ENCODE peak calls at places on chromosomes 12 and 14, in four cellular contexts. One of them, this sample, is unnamed.

GRCh38 chr12:12172106-12172511 is 94.7 kb downstream of the LRP6 start:
- DNase-seq in colonic mucosa: no peak
- DNase-seq in EL: peak
- DNase-seq in NCI-H1694: no peak
- DNase-seq in this sample: no peak

GRCh38 chr14:99436247-99437180 is 44.1 kb downstream of the SETD3 start:
- DNase-seq in colonic mucosa: no peak
- DNase-seq in EL: no peak
- DNase-seq in NCI-H1694: no peak
- DNase-seq in this sample: no peak

GRCh38 chr12:95231190-95231589 is 13.6 kb downstream of the VEZT start:
- DNase-seq in colonic mucosa: no peak
- DNase-seq in EL: peak
- DNase-seq in NCI-H1694: no peak
- DNase-seq in this sample: no peak

GRCh38 chr12:52847335-52848102 is 1.3 kb downstream of the KRT78 start:
- DNase-seq in colonic mucosa: no peak
- DNase-seq in EL: peak
- DNase-seq in NCI-H1694: peak
- DNase-seq in this sample: no peak

GRCh38 chr14:74265312-74265965 is 26.2 kb downstream of the VSX2 start:
- DNase-seq in colonic mucosa: no peak
- DNase-seq in EL: no peak
- DNase-seq in NCI-H1694: no peak
- DNase-seq in this sample: no peak

GRCh38 chr12:117231750-117232149 is 41.5 kb upstream of the FBXO21 start:
- DNase-seq in colonic mucosa: no peak
- DNase-seq in EL: no peak
- DNase-seq in NCI-H1694: no peak
- DNase-seq in this sample: no peak

GRCh38 chr14:24670594-24670993 is 36.6 kb upstream of the GZMB start:
- DNase-seq in colonic mucosa: no peak
- DNase-seq in EL: no peak
- DNase-seq in NCI-H1694: no peak
- DNase-seq in this sample: no peak

GRCh38 chr12:14854586-14855163 is 11.3 kb upstream of the ART4 start:
- DNase-seq in colonic mucosa: no peak
- DNase-seq in EL: peak
- DNase-seq in NCI-H1694: no peak
- DNase-seq in this sample: no peak